ENCODE peak calls at places on chromosome 21, in four cellular contexts. C is K562, B is HepG2, U is GM12878. Q is an unnamed sample.

GRCh38 chr21:39004776-39005605 is 178.3 kb downstream of the PSMG1 start:
- DNase-seq in C (peak; percentile 38), B (no peak), U (no peak), Q (no peak)

GRCh38 chr21:36835383-36835795 is 131.1 kb downstream of the HLCS start:
- DNase-seq in C (no peak), B (no peak), U (no peak), Q (no peak)

GRCh38 chr21:28272272-28272992 is 720.2 kb downstream of the LTN1 start:
- DNase-seq in C (no peak), B (no peak), U (no peak), Q (no peak)

GRCh38 chr21:36193200-36193599 is 36.6 kb downstream of the DOP1B start:
- DNase-seq in C (no peak), B (no peak), U (no peak), Q (no peak)

GRCh38 chr21:37849703-37850102 is 66.6 kb downstream of the KCNJ6 start:
- DNase-seq in C (no peak), B (no peak), U (no peak), Q (no peak)

GRCh38 chr21:40146201-40146890 is 279.1 kb downstream of the PCP4 start:
- DNase-seq in C (no peak), B (no peak), U (no peak), Q (no peak)

GRCh38 chr21:46317710-46318463 is 5.8 kb downstream of the C21orf58 start:
- DNase-seq in C (no peak), B (no peak), U (no peak), Q (no peak)

GRCh38 chr21:38478782-38479181 is 19.5 kb downstream of the ERG start:
- DNase-seq in C (no peak), B (no peak), U (no peak), Q (no peak)

GRCh38 chr21:22791376-22791775 is 1793.2 kb downstream of the NCAM2 start:
- DNase-seq in C (no peak), B (no peak), U (no peak), Q (no peak)

GRCh38 chr21:22796147-22796546 is 1797.9 kb downstream of the NCAM2 start:
- DNase-seq in C (no peak), B (no peak), U (no peak), Q (no peak)

GRCh38 chr21:22795644-22796043 is 1797.4 kb downstream of the NCAM2 start:
- DNase-seq in C (no peak), B (no peak), U (no peak), Q (no peak)

GRCh38 chr21:22795091-22795490 is 1796.9 kb downstream of the NCAM2 start:
- DNase-seq in C (no peak), B (no peak), U (no peak), Q (no peak)

DNA sequence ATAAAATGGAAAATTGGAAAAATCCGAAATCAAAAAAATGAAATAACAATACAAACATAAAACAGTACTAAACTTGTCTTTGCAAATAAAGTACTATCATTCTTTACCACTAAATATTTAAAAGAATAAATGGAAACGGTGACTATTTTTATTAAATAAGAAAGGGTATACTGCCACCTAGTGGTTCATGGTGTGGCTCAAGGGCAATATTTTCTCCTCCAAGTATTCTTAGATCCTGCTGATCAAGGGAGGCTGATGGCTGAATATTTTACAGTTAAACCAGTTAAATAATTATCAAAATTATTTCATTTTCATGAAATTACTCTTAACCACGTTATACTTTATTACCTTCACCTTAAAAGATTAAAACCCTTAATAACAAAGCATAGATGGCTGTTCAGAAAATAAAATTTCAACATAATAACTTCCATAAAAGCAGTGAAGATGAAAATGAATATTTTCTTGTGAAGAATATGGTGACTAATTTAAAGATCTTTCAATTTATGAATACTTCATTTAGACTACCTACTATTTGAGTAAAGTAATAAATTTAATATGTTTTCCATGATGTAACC is 1793.9 kb downstream of the NCAM2 start:
- DNase-seq in C (peak; percentile 47), B (peak; percentile 12), U (no peak), Q (no peak)
- TF ChIP-seq TCF7 in C (no peak), B (no peak), U (no peak), Q (no peak)

DNA sequence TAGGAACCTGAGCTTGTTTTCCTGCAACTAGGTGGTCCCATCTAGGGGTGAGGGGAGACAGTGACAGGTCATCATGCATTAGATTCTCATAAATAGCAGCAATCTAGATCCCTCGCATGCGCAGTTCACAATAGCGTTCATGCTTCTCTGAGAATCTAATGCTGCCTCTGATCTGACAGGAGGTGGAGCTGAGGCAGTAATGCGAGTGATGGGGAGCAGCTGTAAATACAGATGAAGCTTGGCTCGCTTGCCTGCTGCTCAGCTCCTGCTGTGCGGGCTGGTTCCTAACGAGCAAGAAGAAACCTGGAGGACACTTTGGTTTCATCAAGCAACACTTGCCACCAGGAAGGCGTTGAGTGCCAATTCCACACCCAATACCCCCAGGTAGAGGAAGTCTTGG is 95.1 kb upstream of the OLIG2 start:
- DNase-seq in C (no peak), B (no peak), U (no peak), Q (no peak)
- TF ChIP-seq ATF3 in C (no peak), B (no peak), U (no peak), Q (no peak)

GRCh38 chr21:33991091-33991490 is 75.5 kb upstream of the ATP5PO start:
- DNase-seq in C (no peak), B (no peak), U (no peak), Q (no peak)

GRCh38 chr21:33987461-33987860 is 71.9 kb upstream of the ATP5PO start:
- DNase-seq in C (no peak), B (no peak), U (no peak), Q (no peak)

GRCh38 chr21:33985117-33986050 is 69.8 kb upstream of the ATP5PO start:
- DNase-seq in C (no peak), B (no peak), U (no peak), Q (no peak)

GRCh38 chr21:33989440-33989839 is 73.8 kb upstream of the ATP5PO start:
- DNase-seq in C (no peak), B (no peak), U (no peak), Q (no peak)

DNA sequence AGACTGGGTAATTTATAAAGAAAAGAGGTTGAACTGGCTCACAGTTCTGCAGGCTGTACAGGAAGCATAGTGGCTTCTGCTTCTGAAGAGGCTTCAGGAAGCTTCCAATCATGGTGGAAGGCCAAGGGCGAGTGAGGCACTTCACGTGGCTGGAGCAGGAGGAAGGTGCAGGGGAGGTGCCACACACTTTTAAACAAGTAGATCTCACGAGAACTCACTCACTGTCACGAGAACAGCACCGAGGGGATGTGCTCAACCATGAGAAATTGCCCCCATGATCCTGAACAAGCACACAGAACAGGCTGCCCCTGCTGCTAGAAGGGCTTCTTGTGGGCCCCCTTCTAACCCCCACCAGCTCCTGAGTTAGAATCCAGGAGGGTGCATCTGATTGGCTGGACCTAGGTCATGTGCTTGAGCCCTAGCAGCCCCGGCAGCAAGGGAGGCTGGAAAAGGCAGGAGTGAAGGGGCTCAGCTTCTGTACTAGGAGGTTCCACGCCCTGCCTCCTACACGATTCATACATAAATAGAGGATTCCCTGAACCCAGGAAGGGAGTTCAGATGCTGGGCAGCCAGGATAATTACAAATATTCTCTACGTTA is 72.7 kb upstream of the ATP5PO start:
- DNase-seq in C (peak; percentile 65), B (no peak), U (no peak), Q (no peak)
- TF ChIP-seq TCF7 in C (no peak), B (no peak), U (no peak), Q (no peak)

DNA sequence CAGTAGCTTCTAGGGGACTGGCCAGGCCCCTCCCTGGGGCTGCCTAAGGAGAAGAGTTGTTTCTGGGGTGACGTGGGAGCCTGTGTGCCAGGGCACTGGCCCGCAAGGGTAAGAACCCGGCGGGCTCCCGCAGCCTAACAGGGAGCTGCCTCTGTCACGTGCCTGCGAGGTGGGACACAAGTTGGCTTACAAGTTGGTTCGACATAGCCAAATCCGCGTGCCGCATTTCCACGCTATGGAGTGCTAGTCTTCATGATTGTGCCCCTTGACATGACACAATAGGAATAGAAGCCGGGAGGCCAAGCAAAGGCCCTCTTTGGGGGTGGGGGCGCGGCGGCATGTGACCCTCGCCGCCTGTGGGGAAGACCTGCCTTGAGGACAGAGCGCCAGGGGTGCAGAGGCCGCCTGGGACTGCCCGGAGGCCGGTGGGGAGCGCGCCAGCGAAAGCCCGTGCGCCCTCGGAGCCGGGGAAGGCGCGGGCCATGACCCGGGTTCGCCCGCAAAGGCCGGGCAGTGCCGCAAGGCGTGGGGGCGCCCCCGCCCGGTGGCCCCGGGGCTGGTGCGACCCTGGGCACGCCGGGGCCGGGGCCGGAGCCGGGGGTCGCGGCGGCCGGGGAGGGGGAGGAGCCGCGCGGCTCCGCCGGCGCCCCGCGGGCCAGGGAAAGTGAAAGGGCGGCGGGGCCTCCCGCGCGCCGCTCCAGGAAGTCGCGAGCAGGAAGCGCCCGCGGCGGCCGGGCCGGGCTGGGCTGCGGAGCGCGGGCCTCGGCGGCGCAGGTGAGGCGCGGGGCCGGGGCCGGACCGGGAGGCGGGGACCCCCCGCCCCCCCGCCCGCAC is at the start of gene SLC37A1:
- DNase-seq in C (peak; percentile 65), B (no peak), U (no peak), Q (peak; percentile 62)
- TF ChIP-seq ATF3 in C (no peak), B (no peak), U (no peak), Q (no peak)

Q was measured in WTC11.